ENCODE peak calls at places on chromosomes 5 and 9, in four cellular contexts. H is sigmoid colon, O is dorsolateral prefrontal cortex, Z is Panc1. Y is an unnamed sample.

GRCh38 chr5:150302301-150303069 is at the start of gene ARSI:
- DNase-seq in H (peak), O (no peak), Z (no peak), Y (no peak)

GRCh38 chr5:74408150-74409043 is 232.1 kb downstream of the ENC1 start:
- DNase-seq in H (no peak), O (no peak), Z (no peak), Y (no peak)

GRCh38 chr5:160134332-160134731 is 15.1 kb upstream of the PWWP2A start:
- DNase-seq in H (no peak), O (no peak), Z (no peak), Y (no peak)

GRCh38 chr5:44626846-44627245 is 181.9 kb upstream of the MRPS30 start:
- DNase-seq in H (no peak), O (no peak), Z (no peak), Y (no peak)

GRCh38 chr9:89969881-89970639 is 365.2 kb downstream of the GADD45G start:
- DNase-seq in H (no peak), O (no peak), Z (no peak), Y (no peak)

GRCh38 chr5:117872798-117873368 is 1115.5 kb downstream of the DTWD2 start:
- DNase-seq in H (no peak), O (no peak), Z (no peak), Y (no peak)

GRCh38 chr9:123642291-123643278 is 286.6 kb downstream of the CRB2 start:
- DNase-seq in H (peak), O (no peak), Z (no peak), Y (no peak)

GRCh38 chr9:136759436-136760325 is 1.6 kb upstream of the LCN8 start:
- DNase-seq in H (peak), O (no peak), Z (no peak), Y (no peak)

GRCh38 chr5:83476470-83476817 is 4.9 kb downstream of the VCAN start:
- DNase-seq in H (no peak), O (no peak), Z (no peak), Y (no peak)

GRCh38 chr5:74316064-74316586 is 324.4 kb downstream of the ENC1 start:
- DNase-seq in H (no peak), O (peak), Z (peak), Y (no peak)

GRCh38 chr5:36507332-36507952 is 99.0 kb upstream of the SLC1A3 start:
- DNase-seq in H (peak), O (peak), Z (peak), Y (peak)

GRCh38 chr5:20500501-20500900 is 512.5 kb upstream of the CDH18 start:
- DNase-seq in H (no peak), O (no peak), Z (no peak), Y (no peak)

GRCh38 chr5:90134892-90135291 is 274.7 kb downstream of the CETN3 start:
- DNase-seq in H (peak), O (peak), Z (no peak), Y (no peak)

GRCh38 chr5:178581621-178582020 is 8.6 kb downstream of the COL23A1 start:
- DNase-seq in H (no peak), O (no peak), Z (no peak), Y (no peak)

GRCh38 chr5:103894882-103895281 is 332.3 kb upstream of the NUDT12 start:
- DNase-seq in H (no peak), O (peak), Z (no peak), Y (no peak)

GRCh38 chr5:171308453-171309275 is at the start of gene TLX3:
- DNase-seq in H (no peak), O (no peak), Z (no peak), Y (no peak)

GRCh38 chr9:133184971-133185370 is 21.3 kb upstream of the GBGT1 start:
- DNase-seq in H (peak), O (no peak), Z (peak), Y (no peak)

GRCh38 chr5:142343531-142343930 is 18.7 kb upstream of the SPRY4 start:
- DNase-seq in H (no peak), O (no peak), Z (no peak), Y (no peak)

GRCh38 chr5:150077996-150078801 is 8.2 kb downstream of the CSF1R start:
- DNase-seq in H (no peak), O (no peak), Z (no peak), Y (no peak)

GRCh38 chr5:135038829-135039525 is 4.9 kb upstream of the PITX1 start:
- DNase-seq in H (no peak), O (no peak), Z (no peak), Y (no peak)

GRCh38 chr9:4069457-4070162 is 230.3 kb downstream of the GLIS3 start:
- DNase-seq in H (no peak), O (no peak), Z (no peak), Y (no peak)

GRCh38 chr5:131042021-131042789 is 122.9 kb downstream of the HINT1 start:
- DNase-seq in H (no peak), O (no peak), Z (no peak), Y (no peak)

GRCh38 chr9:96062051-96062450 is 186.6 kb downstream of the ERCC6L2 start:
- DNase-seq in H (no peak), O (no peak), Z (no peak), Y (no peak)

GRCh38 chr5:131514316-131515275 is 120.4 kb downstream of the RAPGEF6 start:
- DNase-seq in H (no peak), O (no peak), Z (no peak), Y (no peak)

GRCh38 chr5:98768160-98769005 is 5.1 kb upstream of the RGMB start:
- DNase-seq in H (no peak), O (no peak), Z (peak), Y (no peak)

GRCh38 chr5:59682542-59682941 is 211.0 kb downstream of the PDE4D start:
- DNase-seq in H (no peak), O (no peak), Z (no peak), Y (no peak)

GRCh38 chr5:91499943-91500531 is 116.9 kb upstream of the ARRDC3 start:
- DNase-seq in H (no peak), O (no peak), Z (peak), Y (no peak)

GRCh38 chr5:1001406-1002270 is 7.0 kb upstream of the NKD2 start:
- DNase-seq in H (peak), O (peak), Z (no peak), Y (peak)

GRCh38 chr9:89614319-89614892 is 9.6 kb downstream of the GADD45G start:
- DNase-seq in H (no peak), O (no peak), Z (no peak), Y (no peak)

GRCh38 chr5:143440448-143441102 is 37.1 kb upstream of the NR3C1 start:
- DNase-seq in H (no peak), O (no peak), Z (no peak), Y (no peak)

GRCh38 chr9:5455181-5455580 is 4.8 kb downstream of the CD274 start:
- DNase-seq in H (no peak), O (no peak), Z (no peak), Y (no peak)

GRCh38 chr9:127733609-127734008 is 1.5 kb downstream of the TOR2A start:
- DNase-seq in H (no peak), O (no peak), Z (no peak), Y (no peak)

GRCh38 chr5:172666251-172666650 is 25.2 kb downstream of the NEURL1B start:
- DNase-seq in H (peak), O (no peak), Z (no peak), Y (no peak)

GRCh38 chr5:6734243-6734695 is 21.0 kb downstream of the TENT4A start:
- DNase-seq in H (peak), O (peak), Z (no peak), Y (no peak)

GRCh38 chr5:65774346-65774745 is 52.3 kb downstream of the NLN start:
- DNase-seq in H (no peak), O (no peak), Z (no peak), Y (no peak)

GRCh38 chr5:129906177-129906887 is 2.1 kb downstream of the CHSY3 start:
- DNase-seq in H (peak), O (no peak), Z (no peak), Y (no peak)

GRCh38 chr5:63164838-63165237 is 586.2 kb downstream of the LRRC70 start:
- DNase-seq in H (no peak), O (no peak), Z (no peak), Y (no peak)

GRCh38 chr5:6013496-6013895 is 364.9 kb downstream of the MED10 start:
- DNase-seq in H (no peak), O (no peak), Z (no peak), Y (no peak)

GRCh38 chr9:85895685-85896084 is 45.3 kb upstream of the NAA35 start:
- DNase-seq in H (no peak), O (no peak), Z (no peak), Y (no peak)

DNA sequence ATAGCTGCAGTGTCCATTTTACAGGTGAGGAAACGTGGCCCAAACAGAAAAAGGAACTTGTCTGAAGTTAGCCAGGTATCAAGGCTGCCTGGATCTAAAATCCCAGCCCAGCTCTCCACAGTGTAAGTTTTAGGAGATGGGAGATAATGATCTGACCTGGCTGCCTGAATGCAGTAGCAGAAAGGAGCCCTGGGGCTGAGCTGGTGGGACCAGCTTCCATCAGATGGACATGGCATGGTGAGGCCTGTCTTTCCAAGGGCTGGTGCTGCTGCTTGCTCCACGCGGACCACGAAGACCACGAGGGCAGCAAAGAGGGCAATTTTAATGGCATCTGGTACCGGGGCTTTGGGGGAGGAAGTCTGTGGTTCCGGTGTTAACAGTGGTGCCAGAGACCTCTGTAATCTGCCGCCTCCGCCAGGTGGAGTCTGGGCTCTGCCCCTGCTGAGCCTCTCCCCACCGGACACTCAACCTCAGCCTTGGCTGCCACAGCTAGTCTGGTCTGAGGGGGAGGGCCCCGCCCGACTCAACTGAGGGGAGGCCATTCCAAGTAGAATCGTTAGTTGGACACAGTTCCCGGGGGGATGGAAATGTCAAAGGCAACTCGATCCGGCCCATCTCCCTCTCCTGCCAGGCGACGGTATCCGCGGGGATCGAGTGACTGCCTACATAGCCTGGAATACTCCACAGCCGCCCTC is 650 bp downstream of the MYORG start:
- DNase-seq in H (peak), O (no peak), Z (no peak), Y (peak)
- TF ChIP-seq CTCF in H (no peak), O (no peak), Z (no peak), Y (peak)

DNA sequence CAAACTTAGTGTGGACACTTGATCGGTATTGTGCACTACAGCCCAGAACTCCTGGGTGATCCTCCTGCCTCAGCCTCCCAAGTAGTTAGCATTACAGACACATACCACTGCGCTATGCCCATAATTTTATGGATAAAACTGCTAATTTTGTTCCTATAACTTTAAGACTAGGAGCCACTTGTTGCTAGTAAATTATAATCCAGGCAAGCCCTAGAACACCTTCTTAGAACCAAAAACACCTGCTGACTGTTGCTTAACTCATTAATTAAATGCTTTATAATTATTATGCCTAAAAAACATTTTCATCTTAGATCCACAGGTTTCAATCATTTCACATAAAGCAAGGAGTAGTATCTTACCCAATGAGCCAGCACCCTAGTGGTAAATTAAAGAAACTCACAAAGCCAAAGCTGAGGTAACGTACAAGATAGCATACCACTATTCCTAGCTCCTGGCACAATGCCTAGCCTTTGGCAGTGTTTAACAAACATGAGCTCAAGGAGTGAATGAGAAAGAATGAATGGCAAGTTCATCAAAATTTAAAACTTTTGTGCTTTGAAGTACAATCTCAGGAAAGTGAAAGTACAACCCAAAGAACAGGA is 5.4 kb downstream of the MRPS27 start:
- DNase-seq in H (no peak), O (no peak), Z (no peak), Y (no peak)
- TF ChIP-seq CTCF in H (no peak), O (no peak), Z (no peak), Y (no peak)

DNA sequence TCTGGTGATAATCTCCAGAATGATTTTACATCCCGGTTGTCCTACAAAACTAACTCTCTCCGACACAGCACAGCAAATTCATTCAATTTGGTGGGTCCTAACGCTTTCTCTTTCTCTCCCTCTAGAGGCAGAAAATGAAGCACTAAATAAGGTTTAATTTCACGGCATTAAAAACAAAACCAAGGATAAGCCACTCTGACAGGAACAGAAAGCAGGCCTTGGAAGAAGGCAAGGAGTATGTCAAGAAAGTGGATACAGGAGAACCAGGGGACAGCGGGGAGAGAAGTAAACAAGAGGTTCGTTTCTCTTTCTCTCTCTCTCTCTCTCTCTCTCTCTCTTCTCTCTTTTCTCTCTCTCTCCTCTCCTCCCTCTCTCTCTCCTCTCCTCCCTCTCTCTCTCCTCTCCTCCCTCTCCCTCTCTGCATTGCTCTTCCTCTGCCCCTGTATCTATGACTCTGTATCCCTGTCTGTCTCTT is 49.8 kb downstream of the EBF1 start:
- DNase-seq in H (no peak), O (no peak), Z (no peak), Y (no peak)
- TF ChIP-seq CTCF in H (no peak), O (peak), Z (peak), Y (no peak)

GRCh38 chr5:2006971-2007291 is 124.2 kb upstream of the IRX4 start:
- DNase-seq in H (no peak), O (no peak), Z (no peak), Y (no peak)

GRCh38 chr5:2007437-2007905 is 124.7 kb upstream of the IRX4 start:
- DNase-seq in H (no peak), O (no peak), Z (no peak), Y (no peak)

GRCh38 chr5:2007906-2008437 is 125.2 kb upstream of the IRX4 start:
- DNase-seq in H (peak), O (no peak), Z (no peak), Y (no peak)

GRCh38 chr5:2005101-2006041 is 122.6 kb upstream of the IRX4 start:
- DNase-seq in H (no peak), O (no peak), Z (no peak), Y (no peak)

GRCh38 chr5:2006193-2006970 is 123.7 kb upstream of the IRX4 start:
- DNase-seq in H (no peak), O (no peak), Z (no peak), Y (no peak)
- TF ChIP-seq CTCF in H (no peak), O (no peak), Z (no peak), Y (no peak)

DNA sequence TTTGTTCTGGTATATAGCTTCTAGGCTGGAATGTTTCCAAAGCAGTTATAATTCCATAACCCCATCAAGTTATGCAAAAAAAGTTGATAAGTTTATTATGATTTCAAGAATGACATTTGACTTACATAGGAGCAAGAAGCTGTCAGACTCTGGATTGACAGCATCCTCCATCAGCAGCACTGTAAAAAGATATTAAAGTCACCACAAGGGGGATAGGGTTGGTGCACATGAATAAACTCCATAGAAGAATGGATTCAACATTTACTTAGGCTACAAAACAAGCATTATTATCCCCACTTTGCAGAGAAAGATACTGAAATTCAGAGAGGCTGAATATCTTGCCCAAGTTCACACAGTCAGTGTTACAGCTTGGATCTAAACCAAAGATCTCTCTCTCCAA is 208.9 kb upstream of the SLC30A5 start:
- DNase-seq in H (no peak), O (no peak), Z (no peak), Y (no peak)
- TF ChIP-seq CTCF in H (no peak), O (peak), Z (peak), Y (no peak)

DNA sequence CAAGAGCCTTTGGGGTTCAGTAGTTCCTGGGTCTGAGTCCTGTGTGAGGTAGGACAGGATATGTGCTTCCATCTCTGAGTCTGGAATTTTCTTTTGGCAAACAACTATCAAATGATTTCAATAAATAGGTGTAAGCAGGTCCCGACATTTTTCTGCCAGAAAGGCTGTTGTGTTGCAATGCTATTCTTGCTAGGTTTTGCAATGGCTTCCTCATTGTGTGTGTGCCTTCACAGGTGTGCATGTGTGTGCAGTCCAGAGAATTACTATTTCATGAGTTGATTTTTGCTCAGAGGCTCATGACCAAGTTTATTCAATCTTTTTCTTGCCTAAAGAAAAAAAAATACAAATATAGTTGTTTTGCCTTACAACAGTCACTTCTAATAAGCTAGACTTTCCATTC is 64.5 kb upstream of the FRRS1L start:
- DNase-seq in H (no peak), O (no peak), Z (no peak), Y (no peak)
- TF ChIP-seq CTCF in H (no peak), O (no peak), Z (no peak), Y (no peak)

GRCh38 chr5:77437194-77437593 is 54.9 kb downstream of the WDR41 start:
- DNase-seq in H (no peak), O (no peak), Z (no peak), Y (no peak)
- TF ChIP-seq CTCF in H (no peak), O (peak), Z (peak), Y (no peak)

GRCh38 chr5:132822650-132823480 is 7.6 kb downstream of the SHROOM1 start:
- DNase-seq in H (no peak), O (no peak), Z (no peak), Y (no peak)
- TF ChIP-seq CTCF in H (no peak), O (no peak), Z (no peak), Y (no peak)